ENCODE peak calls at places on chromosomes 1 and 21, in four cellular contexts. D is HCT116, S is HepG2, I is K562. Q is an unnamed sample.

GRCh38 chr1:42431514-42431913 is 24.3 kb downstream of the ZMYND12 start:
- DNase-seq in I (no peak), D (no peak), S (peak), Q (no peak)

GRCh38 chr1:70458120-70458519 is 47.1 kb downstream of the CTH start:
- DNase-seq in S (no peak), I (no peak), D (no peak), Q (no peak)

GRCh38 chr1:161949543-161949942 is 74.1 kb downstream of the OLFML2B start:
- DNase-seq in D (no peak), S (no peak), I (no peak), Q (no peak)

GRCh38 chr1:63575340-63575826 is 17.8 kb upstream of the PGM1 start:
- DNase-seq in S (no peak), I (no peak), D (peak), Q (peak)

GRCh38 chr1:226827458-226827857 is 43.0 kb upstream of the PSEN2 start:
- DNase-seq in I (peak), D (no peak), S (no peak), Q (no peak)

GRCh38 chr1:65090406-65090805 is 57.6 kb upstream of the AK4 start:
- DNase-seq in D (no peak), S (peak), I (no peak), Q (no peak)

GRCh38 chr21:43619856-43620255 is 39.4 kb downstream of the HSF2BP start:
- DNase-seq in S (no peak), D (no peak), I (no peak), Q (no peak)

GRCh38 chr1:220974431-220974830 is 95.2 kb downstream of the HLX start:
- DNase-seq in I (no peak), S (no peak), D (no peak), Q (no peak)

GRCh38 chr1:185567006-185567405 is 167.2 kb upstream of the HMCN1 start:
- DNase-seq in D (peak), I (no peak), S (no peak), Q (no peak)

GRCh38 chr1:43912607-43913006 is 21.0 kb upstream of the ARTN start:
- DNase-seq in I (no peak), S (no peak), D (no peak), Q (no peak)

GRCh38 chr1:119475866-119476439 is 31.1 kb upstream of the HSD3B1 start:
- DNase-seq in S (peak), D (peak), I (peak), Q (peak)

GRCh38 chr1:110211503-110212164 is 1.5 kb downstream of the KCNC4 start:
- DNase-seq in D (no peak), S (no peak), I (no peak), Q (no peak)

GRCh38 chr21:35927262-35927661 is 133.1 kb downstream of the SETD4 start:
- DNase-seq in D (no peak), S (no peak), I (no peak), Q (no peak)

GRCh38 chr21:35933466-35933865 is 126.9 kb downstream of the SETD4 start:
- DNase-seq in D (peak), S (no peak), I (no peak), Q (no peak)

DNA sequence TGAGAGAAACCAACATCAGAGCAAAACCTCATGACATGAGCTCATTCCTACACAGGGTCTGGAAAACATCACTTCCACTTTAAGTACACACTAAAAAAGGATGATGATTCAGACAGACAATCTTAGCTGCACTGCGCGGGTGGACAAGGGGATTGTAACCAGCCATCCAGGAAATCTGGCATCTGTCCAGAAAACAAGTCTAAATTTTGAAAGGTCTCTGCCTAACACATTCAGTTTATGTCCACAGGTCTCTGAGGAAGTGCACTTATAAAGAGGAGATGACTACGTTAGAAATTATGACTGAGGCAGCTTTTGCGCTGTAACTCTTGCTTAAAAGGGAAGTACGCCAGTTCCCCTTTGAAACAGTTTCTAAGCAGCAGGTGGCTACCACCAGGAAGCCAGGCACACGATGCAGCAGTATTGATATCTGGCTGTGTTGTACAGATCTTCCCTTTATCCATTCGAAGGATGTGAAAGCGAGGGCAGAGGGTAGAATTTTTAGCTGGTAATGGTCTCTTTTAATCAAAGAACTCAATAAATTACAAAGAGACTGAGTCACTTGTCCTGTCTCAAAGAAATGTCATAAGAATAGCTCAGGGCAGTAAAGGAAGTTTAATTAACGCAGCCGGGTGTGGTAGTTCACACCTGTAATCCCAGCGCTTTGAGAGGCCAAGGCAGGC is 128.0 kb downstream of the SETD4 start:
- DNase-seq in D (peak), I (no peak), S (no peak), Q (no peak)
- TF ChIP-seq ELF1 in D (no peak), I (no peak), S (no peak), Q (peak)

GRCh38 chr1:204065986-204066300 is 7.0 kb upstream of the SOX13 start:
- DNase-seq in I (no peak), S (no peak), D (no peak), Q (no peak)

GRCh38 chr1:204067935-204068334 is 5.0 kb upstream of the SOX13 start:
- DNase-seq in I (no peak), S (no peak), D (no peak), Q (no peak)

GRCh38 chr1:204069887-204070286 is 3.0 kb upstream of the SOX13 start:
- DNase-seq in S (no peak), I (no peak), D (no peak), Q (no peak)

GRCh38 chr1:204062106-204062505 is 10.8 kb upstream of the SOX13 start:
- DNase-seq in I (no peak), D (no peak), S (no peak), Q (no peak)

DNA sequence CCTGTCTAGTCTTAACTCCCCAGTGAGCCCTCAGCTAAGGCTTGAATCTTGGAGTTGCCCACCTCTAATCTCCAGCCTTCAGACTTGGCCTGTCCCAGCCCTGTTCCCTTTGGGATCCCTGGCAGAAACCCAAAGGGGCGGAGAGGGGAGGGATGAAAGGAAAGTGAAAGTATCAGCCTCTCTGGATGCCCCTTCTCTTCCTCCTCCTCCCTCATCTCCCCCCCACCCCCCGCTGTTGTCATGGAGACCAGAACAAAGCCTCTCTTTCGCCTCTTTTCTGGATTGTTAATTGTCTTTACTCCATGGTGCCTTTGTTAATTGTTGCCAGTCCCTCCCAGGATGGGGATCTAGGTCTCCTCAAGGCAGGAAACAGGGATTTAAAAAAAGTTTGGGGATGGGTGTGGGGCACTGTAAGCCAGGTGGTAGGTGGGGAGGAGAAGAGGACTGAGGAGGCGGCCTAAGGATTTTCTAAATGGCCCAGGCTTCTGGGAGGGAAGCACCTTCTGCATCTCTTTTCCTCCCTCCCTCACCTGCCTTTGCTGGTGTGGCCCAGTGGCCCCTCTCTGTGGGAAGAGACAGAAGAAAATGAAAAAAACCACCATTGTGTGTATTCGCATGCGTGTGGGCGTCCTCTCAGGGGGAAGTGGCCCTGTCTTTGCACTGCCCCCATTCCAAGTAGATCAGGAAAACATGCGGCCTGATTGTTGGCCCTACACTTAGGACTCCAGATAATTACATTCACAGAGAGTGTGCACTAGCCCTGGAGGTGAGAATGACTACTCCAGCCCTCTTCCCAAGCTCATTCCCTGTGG is 7.5 kb upstream of the SOX13 start:
- DNase-seq in D (no peak), S (no peak), I (no peak), Q (no peak)
- TF ChIP-seq ELF1 in D (no peak), S (no peak), I (no peak), Q (no peak)

GRCh38 chr21:44969066-44969649 is 29.3 kb downstream of the SLX9 start:
- DNase-seq in S (no peak), I (no peak), D (no peak), Q (no peak)

GRCh38 chr21:44964381-44964780 is 24.6 kb downstream of the SLX9 start:
- DNase-seq in S (no peak), D (no peak), I (no peak), Q (no peak)

GRCh38 chr21:44965251-44966022 is 25.6 kb downstream of the SLX9 start:
- DNase-seq in S (no peak), I (no peak), D (no peak), Q (no peak)

GRCh38 chr21:44967082-44968047 is 27.5 kb downstream of the SLX9 start:
- DNase-seq in I (no peak), D (no peak), S (no peak), Q (no peak)

GRCh38 chr21:44966135-44967081 is 26.6 kb downstream of the SLX9 start:
- DNase-seq in D (no peak), S (no peak), I (no peak), Q (peak)
- TF ChIP-seq ELF1 in D (no peak), S (no peak), I (no peak), Q (no peak)

GRCh38 chr1:29213055-29213454 is 17.7 kb downstream of the MECR start:
- DNase-seq in I (no peak), S (no peak), D (no peak), Q (no peak)

GRCh38 chr1:29221296-29221695 is 9.4 kb downstream of the MECR start:
- DNase-seq in S (no peak), D (no peak), I (no peak), Q (no peak)

GRCh38 chr1:29218223-29218622 is 12.5 kb downstream of the MECR start:
- DNase-seq in D (no peak), S (no peak), I (no peak), Q (no peak)

GRCh38 chr1:29222686-29223085 is 8.0 kb downstream of the MECR start:
- DNase-seq in D (no peak), I (no peak), S (no peak), Q (no peak)

DNA sequence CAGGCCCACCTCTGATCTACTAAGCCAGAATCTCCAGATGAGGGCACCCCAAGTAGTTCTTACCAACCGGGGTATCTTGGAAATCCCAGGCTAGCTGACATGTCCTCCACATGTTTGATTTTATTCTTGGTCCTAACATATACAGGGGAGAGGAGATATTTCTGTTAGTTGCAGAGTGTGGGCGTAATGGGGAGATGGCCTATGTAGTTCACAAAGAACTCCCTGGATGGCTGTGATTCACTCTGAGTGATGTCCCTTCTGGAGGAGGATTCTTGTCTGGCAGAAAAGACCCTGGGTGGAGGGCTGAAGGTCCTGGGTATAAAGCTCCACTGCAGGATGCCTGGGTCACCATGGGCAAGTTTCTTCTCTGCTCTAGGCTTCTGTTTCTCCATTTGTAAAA is 13.1 kb downstream of the MECR start:
- DNase-seq in I (no peak), D (no peak), S (no peak), Q (no peak)
- TF ChIP-seq ELF1 in I (no peak), D (no peak), S (no peak), Q (no peak)

GRCh38 chr1:172308577-172308976 is 111.9 kb upstream of the C1orf105 start:
- DNase-seq in D (no peak), S (no peak), I (no peak), Q (no peak)
- TF ChIP-seq ELF1 in D (no peak), S (no peak), I (no peak), Q (no peak)